ENCODE peak calls at places on chromosomes 3 and 15, in four cellular contexts. I, Z, W and Q are unnamed samples.

GRCh38 chr3:126125341-126125740 is 41.4 kb upstream of the SLC41A3 start:
- DNase-seq in Z (no peak), W (no peak), I (no peak), Q (no peak)

GRCh38 chr3:52925405-52926313 is 28.3 kb upstream of the STIMATE start:
- DNase-seq in W (no peak), Z (no peak), I (no peak), Q (no peak)

GRCh38 chr3:164478323-164478722 is 600.0 kb downstream of the SI start:
- DNase-seq in I (no peak), Z (no peak), W (no peak), Q (no peak)

GRCh38 chr3:19644405-19644804 is 289.6 kb downstream of the EFHB start:
- DNase-seq in I (no peak), Z (no peak), W (no peak), Q (no peak)

GRCh38 chr3:127299276-127299675 is 11.4 kb upstream of the PRR20G start:
- DNase-seq in I (no peak), Z (no peak), W (no peak), Q (no peak)

GRCh38 chr15:36579792-36580431 is 486 bp downstream of the CDIN1 start:
- DNase-seq in I (no peak), W (peak; percentile 3), Z (no peak), Q (no peak)

GRCh38 chr15:29674661-29675533 is 147.4 kb downstream of the TJP1 start:
- DNase-seq in W (peak; percentile 46), Z (no peak), I (peak; percentile 67), Q (peak; percentile 64)

GRCh38 chr3:104150724-104151123 is 1216.0 kb upstream of the ALCAM start:
- DNase-seq in I (no peak), Z (no peak), W (no peak), Q (no peak)

GRCh38 chr3:66486646-66487045 is 14.2 kb downstream of the LRIG1 start:
- DNase-seq in W (no peak), I (no peak), Z (no peak), Q (no peak)

DNA sequence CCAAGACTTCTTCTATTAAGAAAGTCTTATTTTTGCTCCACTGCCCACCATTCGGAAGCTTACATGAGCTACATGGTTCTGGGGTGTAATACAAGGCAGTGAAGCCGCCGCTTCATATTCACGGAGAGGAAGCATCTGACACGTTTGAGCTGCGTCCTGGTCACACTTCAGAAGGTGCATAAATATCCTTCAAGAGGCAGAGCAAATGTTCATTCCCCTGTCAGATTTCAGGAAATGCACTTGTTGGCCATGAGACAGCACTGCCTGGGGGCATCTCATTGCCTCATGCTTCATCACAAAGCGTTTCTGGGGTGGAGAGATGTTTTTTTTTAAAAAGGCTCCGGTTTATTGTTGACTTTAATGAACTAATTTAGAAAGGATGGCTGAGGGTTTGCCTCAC is 119.9 kb downstream of the CADPS start:
- DNase-seq in Z (no peak), W (no peak), I (no peak), Q (no peak)
- TF ChIP-seq TARDBP in Z (no peak), W (no peak), I (no peak), Q (no peak)

DNA sequence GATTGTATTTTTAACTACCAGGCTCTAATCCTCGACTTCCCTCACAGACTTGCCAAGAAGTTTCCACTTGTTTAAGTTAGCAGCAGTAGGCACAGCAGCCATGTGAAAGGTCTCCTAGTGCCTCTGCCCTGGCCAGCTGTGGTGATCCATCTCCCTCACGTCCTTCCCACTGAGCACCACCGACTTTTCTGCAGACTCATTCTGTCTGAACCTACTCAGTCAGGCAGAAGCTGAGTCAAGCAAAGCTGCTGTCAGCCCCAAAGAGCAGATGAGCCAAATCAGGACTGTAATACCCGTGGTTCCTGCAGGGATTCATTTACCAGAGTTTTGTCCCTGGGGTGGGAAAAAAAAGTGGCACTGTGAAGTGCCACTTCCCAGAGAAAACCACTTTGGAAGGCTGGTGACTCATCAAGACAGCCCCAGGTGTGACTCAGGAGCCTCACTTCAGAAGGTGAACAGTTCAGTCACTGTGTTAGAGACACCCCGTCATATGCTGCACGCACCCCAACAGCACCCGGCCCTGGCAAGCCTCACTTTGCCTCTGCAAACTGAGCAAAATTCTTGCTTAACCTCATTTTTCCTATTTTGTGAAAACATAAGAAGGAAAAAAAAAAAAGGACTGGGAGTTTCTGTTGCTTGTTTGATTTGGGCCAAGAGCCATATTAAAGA is 76.0 kb downstream of the WWTR1 start:
- DNase-seq in W (no peak), I (peak; percentile 27), Z (no peak), Q (no peak)
- TF ChIP-seq TARDBP in W (no peak), I (no peak), Z (no peak), Q (no peak)

GRCh38 chr3:129022114-129022994 is 21.2 kb downstream of the EFCC1 start:
- DNase-seq in Z (no peak), W (no peak), I (peak; percentile 44), Q (no peak)

GRCh38 chr3:129025691-129026435 is 24.8 kb downstream of the EFCC1 start:
- DNase-seq in W (no peak), Z (no peak), I (no peak), Q (no peak)

GRCh38 chr3:129025108-129025507 is 24.0 kb downstream of the EFCC1 start:
- DNase-seq in I (no peak), Z (no peak), W (no peak), Q (no peak)

GRCh38 chr3:129022995-129023332 is 21.9 kb downstream of the EFCC1 start:
- DNase-seq in I (no peak), Z (no peak), W (no peak), Q (no peak)

GRCh38 chr3:129023909-129024308 is 22.8 kb downstream of the EFCC1 start:
- DNase-seq in Z (no peak), I (peak; percentile 22), W (no peak), Q (no peak)
- TF ChIP-seq TARDBP in Z (no peak), I (no peak), W (no peak), Q (no peak)

GRCh38 chr15:59691194-59691805 is 2.2 kb upstream of the BNIP2 start:
- DNase-seq in Z (peak; percentile 13), I (peak; percentile 16), W (peak; percentile 28), Q (no peak)
- TF ChIP-seq TARDBP in Z (no peak), I (no peak), W (no peak), Q (no peak)

GRCh38 chr15:80455051-80455648 is 51.0 kb downstream of the ARNT2 start:
- DNase-seq in Z (no peak), W (no peak), I (no peak), Q (no peak)

GRCh38 chr15:80452166-80452565 is 48.0 kb downstream of the ARNT2 start:
- DNase-seq in Z (no peak), W (no peak), I (no peak), Q (no peak)

GRCh38 chr15:80455668-80456442 is 51.7 kb downstream of the ARNT2 start:
- DNase-seq in I (peak; percentile 71), W (peak; percentile 44), Z (peak; percentile 16), Q (peak; percentile 79)

GRCh38 chr15:80449825-80450224 is 45.6 kb downstream of the ARNT2 start:
- DNase-seq in I (no peak), Z (no peak), W (no peak), Q (no peak)

GRCh38 chr15:80450811-80451321 is 46.7 kb downstream of the ARNT2 start:
- DNase-seq in Z (no peak), I (no peak), W (no peak), Q (no peak)
- TF ChIP-seq TARDBP in Z (no peak), I (no peak), W (no peak), Q (no peak)

DNA sequence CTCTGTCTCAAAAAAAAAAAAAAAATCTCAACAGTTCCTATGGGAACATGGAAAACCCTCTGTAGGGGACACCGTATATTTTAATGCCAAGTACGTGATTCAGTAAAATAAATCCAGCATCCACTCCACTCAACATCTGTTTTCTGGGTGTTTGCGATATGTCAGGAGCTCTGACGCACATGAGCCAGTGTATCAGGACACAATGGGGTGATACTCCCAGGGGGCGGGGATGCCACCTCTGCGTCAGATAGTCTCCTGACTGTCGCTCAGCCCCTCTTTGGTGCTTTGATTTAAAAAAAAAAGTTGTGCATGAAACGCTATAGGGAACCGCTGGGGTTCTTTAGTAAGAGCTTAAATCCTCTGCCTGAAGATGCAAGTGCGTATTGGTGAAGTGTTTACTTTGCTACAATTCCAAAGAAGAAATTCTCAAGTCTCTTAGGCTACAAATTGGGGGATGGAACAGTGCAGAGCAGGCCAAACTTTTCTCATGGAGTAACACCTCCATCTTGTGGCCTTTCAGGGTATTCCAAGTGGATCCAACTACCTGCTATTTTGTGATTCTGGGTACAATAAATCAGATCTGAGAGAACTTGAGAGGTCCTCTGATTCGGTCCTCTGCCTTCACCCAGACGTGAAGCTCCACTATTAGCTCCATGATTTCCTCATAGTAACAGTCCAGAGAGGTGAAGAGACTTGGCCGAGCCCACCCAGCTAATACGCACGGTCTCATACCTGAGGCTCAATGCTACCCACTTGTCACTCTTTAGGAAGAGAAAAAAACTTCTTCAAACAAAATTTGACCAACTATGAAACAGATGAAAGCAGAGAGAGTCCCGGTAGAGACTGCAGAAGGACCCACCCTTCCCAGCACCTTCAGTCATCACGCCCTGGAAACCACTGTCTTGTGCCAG is 9.3 kb upstream of the NR2E3 start:
- DNase-seq in W (peak; percentile 47), I (peak; percentile 46), Z (no peak), Q (peak; percentile 65)
- TF ChIP-seq TARDBP in W (no peak), I (no peak), Z (no peak), Q (no peak)